ENCODE peak calls at places on chromosomes 2 and 18, in ten cellular contexts. L, N, D, Q, S, U, T, X, R and H are unnamed samples. For H3K9me3, the result is how much of the 10 kb centered on the place peaks cover.

GRCh38 chr2:71466301-71467179 is 13.2 kb downstream of the DYSF start:
- DNase-seq in X (peak), D (no peak), T (no peak), S (no peak), U (no peak), L (peak), N (no peak), Q (no peak), R (no peak), H (no peak)

GRCh38 chr2:133369896-133370295 is 198.4 kb downstream of the NCKAP5 start:
- DNase-seq in R (no peak), X (no peak), T (no peak), L (no peak), S (no peak), D (no peak), Q (no peak), U (no peak), N (no peak), H (no peak)

GRCh38 chr2:60707750-60708371 is 48.2 kb upstream of the PAPOLG start:
- DNase-seq in X (peak), T (no peak), Q (no peak), N (no peak), L (peak), S (no peak), R (no peak), D (no peak), U (no peak), H (no peak)

GRCh38 chr2:120552800-120553471 is 182.7 kb upstream of the GLI2 start:
- DNase-seq in R (peak), T (peak), N (peak), D (peak), U (peak), S (peak), X (no peak), L (peak), Q (peak), H (peak)

GRCh38 chr2:240514631-240515030 is 43.2 kb downstream of the ANKMY1 start:
- DNase-seq in D (peak), T (no peak), Q (no peak), S (no peak), U (no peak), R (peak), X (no peak), L (no peak), N (peak), H (no peak)

GRCh38 chr2:27714851-27715291 is 51.2 kb downstream of the SLC4A1AP start:
- DNase-seq in R (no peak), S (no peak), X (no peak), Q (no peak), L (peak), D (no peak), U (no peak), T (no peak), N (no peak), H (no peak)

GRCh38 chr18:75405341-75405740 is 22.2 kb downstream of the SMIM21 start:
- DNase-seq in R (no peak), S (no peak), D (no peak), L (no peak), T (no peak), N (no peak), X (no peak), U (no peak), Q (no peak), H (no peak)

GRCh38 chr2:45469314-45470099 is 141.6 kb downstream of the SRBD1 start:
- DNase-seq in D (no peak), U (peak), R (no peak), T (no peak), S (no peak), L (peak), X (no peak), Q (no peak), N (no peak), H (no peak)

GRCh38 chr2:69026638-69027037 is 13.7 kb downstream of the ANTXR1 start:
- DNase-seq in N (no peak), R (no peak), Q (peak), U (no peak), S (no peak), X (no peak), T (no peak), L (no peak), D (no peak), H (no peak)

GRCh38 chr2:5387421-5387820 is 304.8 kb upstream of the SOX11 start:
- DNase-seq in T (no peak), R (no peak), L (no peak), Q (peak), D (no peak), S (no peak), X (no peak), N (no peak), U (no peak), H (no peak)

GRCh38 chr2:142984657-142985056 is 107.2 kb downstream of the KYNU start:
- DNase-seq in S (no peak), Q (no peak), D (no peak), R (no peak), X (no peak), N (no peak), U (no peak), T (no peak), L (no peak), H (no peak)

GRCh38 chr2:211133766-211134165 is 577.4 kb downstream of the CPS1 start:
- DNase-seq in R (no peak), X (no peak), L (no peak), T (no peak), D (no peak), S (no peak), N (no peak), Q (no peak), U (no peak), H (no peak)

GRCh38 chr18:54205951-54206350 is 18.5 kb downstream of the MBD2 start:
- DNase-seq in T (no peak), R (no peak), D (no peak), N (no peak), L (no peak), S (no peak), X (no peak), U (no peak), Q (no peak), H (no peak)

GRCh38 chr2:237859533-237860272 is at the start of gene RAMP1:
- DNase-seq in S (no peak), X (peak), T (peak), R (no peak), U (no peak), D (no peak), L (no peak), N (no peak), Q (no peak), H (peak)

GRCh38 chr2:201572822-201573493 is 70.3 kb downstream of the TMEM237 start:
- DNase-seq in R (no peak), X (no peak), Q (no peak), L (no peak), U (no peak), S (no peak), D (no peak), T (no peak), N (no peak), H (no peak)

GRCh38 chr18:21740474-21740723 is 193 bp upstream of the MIB1 start:
- DNase-seq in L (peak), D (peak), Q (no peak), S (peak), X (no peak), T (peak), U (no peak), R (no peak), N (peak), H (no peak)

GRCh38 chr2:238696323-238696722 is 151.6 kb upstream of the TWIST2 start:
- DNase-seq in Q (peak), U (no peak), D (no peak), T (no peak), S (no peak), R (no peak), N (no peak), X (no peak), L (no peak), H (no peak)

GRCh38 chr2:126720647-126721046 is 64.7 kb downstream of the GYPC start:
- DNase-seq in T (no peak), S (no peak), R (no peak), U (no peak), L (no peak), Q (peak), X (no peak), N (no peak), D (no peak), H (no peak)

GRCh38 chr2:121510857-121511256 is 19.8 kb upstream of the RNU4ATAC start:
- DNase-seq in T (no peak), D (no peak), R (no peak), Q (no peak), S (no peak), U (no peak), N (no peak), X (no peak), L (no peak), H (no peak)

GRCh38 chr2:228986961-228987360 is 284.1 kb downstream of the PID1 start:
- DNase-seq in U (no peak), Q (no peak), L (no peak), D (no peak), R (no peak), N (no peak), S (no peak), T (no peak), X (no peak), H (no peak)

GRCh38 chr2:230712443-230713330 is at the start of gene CAB39:
- DNase-seq in L (peak), S (peak), Q (peak), R (peak), T (peak), X (peak), U (peak), N (peak), D (peak), H (peak)

GRCh38 chr2:58967736-58968135 is 726.6 kb upstream of the FANCL start:
- DNase-seq in X (no peak), N (no peak), Q (no peak), R (no peak), D (no peak), L (peak), S (peak), T (no peak), U (peak), H (peak)

DNA sequence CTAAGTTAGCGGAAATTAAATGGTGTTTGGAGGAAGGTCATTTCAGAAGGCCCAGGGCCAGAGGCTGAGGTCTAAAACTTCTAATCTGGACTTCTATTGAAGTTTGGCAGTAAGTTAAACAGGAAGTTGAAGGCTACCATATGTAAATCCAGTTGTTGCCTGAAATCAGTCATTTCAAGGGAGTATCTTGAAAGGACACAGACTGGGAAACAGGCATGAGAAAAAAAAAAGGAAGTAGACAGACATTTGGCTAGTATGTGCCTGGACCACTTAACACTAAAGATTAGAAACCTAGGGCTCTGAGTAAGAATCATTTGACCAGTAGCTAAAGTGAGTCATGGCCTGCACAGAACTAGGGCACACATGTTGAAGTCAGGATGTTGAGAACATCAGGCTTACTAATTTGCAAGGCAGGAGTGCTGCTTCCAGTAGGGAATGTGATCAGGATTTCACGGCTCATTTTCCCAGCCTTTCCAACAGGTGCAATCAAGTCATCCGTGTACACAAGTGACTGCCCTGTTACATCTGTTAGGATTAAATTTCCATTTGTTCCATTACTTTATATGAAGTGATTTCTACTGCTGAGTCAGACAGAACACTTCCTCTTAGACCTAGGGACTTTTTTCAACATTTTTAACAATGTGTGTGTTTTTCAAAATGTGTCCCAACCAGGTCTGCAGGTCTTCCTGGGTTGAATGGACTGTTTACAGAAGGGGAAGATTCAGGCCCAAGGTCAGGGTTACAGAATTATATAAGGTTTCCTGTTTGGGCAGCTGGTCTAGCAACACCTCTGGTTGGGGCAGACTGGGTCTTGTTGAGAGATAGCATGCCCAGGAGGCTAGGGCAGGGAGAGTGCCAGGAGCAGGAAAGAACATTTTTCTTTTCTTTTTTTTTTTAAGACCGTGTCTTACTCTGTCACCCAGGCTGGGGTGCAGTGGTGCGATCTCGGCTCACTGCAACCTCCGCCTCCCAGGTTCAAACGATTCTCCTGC is 145.6 kb downstream of the TGIF1 start:
- DNase-seq in D (peak), Q (no peak), S (peak), X (no peak), L (peak), U (peak), N (no peak), R (peak), T (peak), H (peak)
- H3K4me3 ChIP-seq in D (peak), Q (peak), S (peak), X (peak), L (peak), U (peak), N (peak), R (peak), T (peak), H (peak)

GRCh38 chr18:78972930-78973331 is 6.7 kb upstream of the SALL3 start:
- DNase-seq in L (no peak), T (no peak), X (no peak), R (no peak), S (no peak), Q (no peak), U (no peak), D (no peak), N (no peak), H (no peak)
- H3K9me3 ChIP-seq in L (under half), T (under half), X (under half), R (under half), S (under half), Q (under half), U (under half), D (under half), N (under half), H (under half)

DNA sequence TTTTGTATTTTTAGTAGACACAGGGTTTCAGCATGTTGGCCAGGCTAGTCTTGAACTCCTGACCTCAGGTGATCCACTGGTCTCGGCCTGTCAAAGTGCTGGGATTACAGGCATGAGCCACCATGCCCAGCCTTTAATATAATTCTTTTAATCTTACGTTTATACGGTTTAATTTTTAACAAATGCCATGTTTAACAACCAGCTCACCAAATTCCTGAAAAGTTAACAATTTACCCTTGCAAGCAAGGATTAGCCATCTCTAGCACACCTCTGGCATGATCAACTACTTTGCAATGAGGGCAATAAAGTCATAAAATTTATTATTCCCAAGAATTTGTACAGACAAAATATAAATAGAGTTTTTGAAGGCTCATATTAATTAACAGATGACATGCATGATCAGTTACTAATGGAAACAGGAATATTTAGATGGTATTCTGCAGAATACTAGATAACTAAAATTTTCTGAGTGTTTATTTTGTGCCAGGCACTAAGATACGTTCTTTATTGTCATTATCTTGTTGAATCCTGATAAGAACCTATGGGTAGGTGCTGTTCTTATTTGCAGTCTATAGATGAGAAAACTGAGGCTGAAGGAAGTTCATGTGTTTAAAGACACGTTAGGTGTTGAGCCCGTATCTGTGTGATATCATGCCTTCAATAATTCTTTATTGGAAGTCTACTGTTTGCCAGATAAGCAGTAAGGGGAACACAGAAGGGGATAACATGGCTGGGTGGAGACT is 190.1 kb downstream of the CDCA7 start:
- DNase-seq in L (peak), N (no peak), X (no peak), S (peak), D (no peak), Q (no peak), U (no peak), R (no peak), T (no peak), H (no peak)
- TF ChIP-seq EP300 in L (no peak), N (no peak), X (no peak), S (no peak), D (no peak), Q (no peak), U (no peak), R (no peak), T (no peak), H (no peak)

GRCh38 chr18:35494281-35494825 is 3.4 kb downstream of the INO80C start:
- DNase-seq in Q (no peak), X (no peak), T (no peak), N (no peak), L (no peak), D (no peak), U (no peak), R (no peak), S (no peak), H (no peak)
- H3K4me3 ChIP-seq in Q (no peak), X (no peak), T (no peak), N (no peak), L (no peak), D (no peak), U (no peak), R (no peak), S (no peak), H (no peak)

GRCh38 chr2:22270341-22270740 is 1114.6 kb upstream of the KLHL29 start:
- DNase-seq in U (no peak), T (no peak), D (no peak), Q (no peak), L (no peak), N (no peak), R (no peak), X (no peak), S (no peak), H (no peak)
- H3K9me3 ChIP-seq in U (under half), T (under half), D (under half), Q (under half), L (under half), N (under half), R (under half), X (under half), S (under half), H (under half)

DNA sequence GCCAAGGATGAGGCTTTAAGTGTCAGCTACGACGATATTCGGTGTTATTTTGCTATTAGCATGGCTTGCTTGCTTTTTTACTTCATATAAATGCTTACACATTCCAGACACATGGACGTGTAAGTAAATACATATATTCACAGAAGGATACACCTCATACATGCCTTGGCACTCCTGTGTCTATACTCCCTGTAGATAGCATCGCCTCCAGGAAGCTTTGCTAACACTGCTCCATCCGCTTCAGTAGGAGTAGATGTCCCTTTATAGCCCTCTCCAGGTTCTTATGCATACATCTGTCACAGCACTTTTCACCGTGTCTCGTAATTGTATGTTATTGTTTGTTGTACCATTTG is 27.5 kb upstream of the KCTD1 start:
- DNase-seq in U (no peak), N (no peak), D (no peak), L (no peak), S (no peak), Q (no peak), T (no peak), X (no peak), R (no peak), H (no peak)
- TF ChIP-seq EP300 in U (no peak), N (no peak), D (no peak), L (no peak), S (no peak), Q (no peak), T (no peak), X (no peak), R (no peak), H (no peak)

GRCh38 chr2:99520813-99521212 is 31.0 kb upstream of the REV1 start:
- DNase-seq in S (no peak), Q (no peak), X (no peak), N (no peak), R (no peak), T (no peak), U (no peak), L (no peak), D (peak), H (no peak)
- H3K4me3 ChIP-seq in S (no peak), Q (no peak), X (no peak), N (no peak), R (no peak), T (no peak), U (no peak), L (no peak), D (no peak), H (no peak)

GRCh38 chr18:14928396-14928795 is 180.4 kb downstream of the ANKRD30B start:
- DNase-seq in D (no peak), L (no peak), U (no peak), X (no peak), N (peak), S (no peak), T (no peak), R (no peak), Q (no peak), H (no peak)
- H3K9me3 ChIP-seq in D (under half), L (under half), U (under half), X (under half), N (under half), S (under half), T (under half), R (under half), Q (under half), H (under half)

GRCh38 chr18:34938102-34938501 is 103.1 kb upstream of the MAPRE2 start:
- DNase-seq in N (no peak), S (no peak), T (no peak), Q (no peak), X (no peak), R (no peak), U (no peak), L (no peak), D (no peak), H (no peak)

GRCh38 chr18:34943587-34943986 is 97.6 kb upstream of the MAPRE2 start:
- DNase-seq in S (no peak), R (no peak), X (no peak), L (no peak), U (no peak), D (no peak), T (no peak), Q (no peak), N (no peak), H (no peak)

GRCh38 chr18:34947711-34948125 is 93.5 kb upstream of the MAPRE2 start:
- DNase-seq in S (no peak), R (no peak), T (no peak), L (peak), U (no peak), Q (no peak), D (no peak), N (no peak), X (no peak), H (no peak)

GRCh38 chr18:34942276-34942675 is 98.9 kb upstream of the MAPRE2 start:
- DNase-seq in U (no peak), L (no peak), N (no peak), Q (no peak), D (no peak), T (no peak), R (no peak), S (no peak), X (no peak), H (no peak)

GRCh38 chr18:34942975-34943374 is 98.2 kb upstream of the MAPRE2 start:
- DNase-seq in L (peak), N (no peak), U (no peak), D (no peak), X (no peak), R (peak), Q (no peak), T (no peak), S (peak), H (no peak)
- TF ChIP-seq EP300 in L (no peak), N (no peak), U (no peak), D (no peak), X (no peak), R (no peak), Q (no peak), T (no peak), S (no peak), H (no peak)